ENCODE peak calls at places on chromosomes 1 and 21, in four cellular contexts. K is uterus, N is T follicular helper cell, V is iPS DF 6.9. S is an unnamed sample.

GRCh38 chr1:185293967-185294542 is 23.0 kb downstream of the IVNS1ABP start:
- DNase-seq in K (no peak), V (no peak), N (no peak), S (no peak)

GRCh38 chr21:32524010-32524719 is 61.2 kb downstream of the TCP10L start:
- DNase-seq in N (no peak), K (peak; percentile 63), V (no peak), S (no peak)

GRCh38 chr1:187999973-188000372 is 1171.2 kb downstream of the PLA2G4A start:
- DNase-seq in N (no peak), V (no peak), K (no peak), S (no peak)

GRCh38 chr1:9589719-9590157 is 1.0 kb downstream of the TMEM201 start:
- DNase-seq in N (no peak), K (no peak), V (no peak), S (no peak)

GRCh38 chr1:2446394-2446793 is 29.7 kb upstream of the PLCH2 start:
- DNase-seq in N (no peak), K (no peak), V (no peak), S (no peak)

GRCh38 chr1:170791941-170792340 is 128.0 kb downstream of the PRRX1 start:
- DNase-seq in V (no peak), N (no peak), K (no peak), S (no peak)

GRCh38 chr1:29519733-29520132 is 283.4 kb downstream of the PTPRU start:
- DNase-seq in V (no peak), N (no peak), K (no peak), S (no peak)

GRCh38 chr1:206911064-206911663 is 10.6 kb downstream of the FCMR start:
- DNase-seq in V (no peak), N (no peak), K (peak; percentile 51), S (no peak)

GRCh38 chr1:155307247-155307740 is 1.4 kb upstream of the FDPS start:
- DNase-seq in N (no peak), K (no peak), V (no peak), S (no peak)

GRCh38 chr1:218700666-218701065 is 355.5 kb downstream of the TGFB2 start:
- DNase-seq in K (no peak), V (no peak), N (no peak), S (no peak)

GRCh38 chr1:21622466-21623315 is 46.5 kb downstream of the RAP1GAP start:
- DNase-seq in N (peak; percentile 18), V (no peak), K (no peak), S (peak; percentile 39)

GRCh38 chr1:32464191-32464715 is 619 bp upstream of the ZBTB8B start:
- DNase-seq in N (no peak), K (no peak), V (no peak), S (no peak)

GRCh38 chr1:235328271-235329138 is at the start of gene GGPS1:
- DNase-seq in K (peak; percentile 98), V (peak; percentile 99), N (peak; percentile 99), S (peak; percentile 98)

GRCh38 chr1:119743308-119743707 is 25.4 kb downstream of the HMGCS2 start:
- DNase-seq in K (no peak), V (no peak), N (no peak), S (no peak)